ENCODE peak calls at places on chromosomes 12 and 14, in five cellular contexts. One of them, this sample, is unnamed.

GRCh38 chr14:100582496-100583165 is 4.6 kb downstream of the BEGAIN start:
- DNase-seq in K562: no peak
- DNase-seq in HepG2: no peak
- DNase-seq in GM23338: no peak
- DNase-seq in SK-N-SH: no peak
- DNase-seq in this sample: no peak

GRCh38 chr12:17949558-17950141 is 140.3 kb downstream of the RERGL start:
- DNase-seq in K562: no peak
- DNase-seq in HepG2: no peak
- DNase-seq in GM23338: no peak
- DNase-seq in SK-N-SH: no peak
- DNase-seq in this sample: no peak

GRCh38 chr14:21902561-21903199 is 229.1 kb upstream of the OR4E1 start:
- DNase-seq in K562: no peak
- DNase-seq in HepG2: no peak
- DNase-seq in GM23338: no peak
- DNase-seq in SK-N-SH: no peak
- DNase-seq in this sample: no peak

GRCh38 chr12:40788276-40788675 is 96.0 kb downstream of the CNTN1 start:
- DNase-seq in K562: no peak
- DNase-seq in HepG2: no peak
- DNase-seq in GM23338: peak; percentile 56
- DNase-seq in SK-N-SH: no peak
- DNase-seq in this sample: no peak

GRCh38 chr14:100440207-100440631 is 117.1 kb downstream of the SLC25A47 start:
- DNase-seq in K562: peak; percentile 62
- DNase-seq in HepG2: peak; percentile 73
- DNase-seq in GM23338: peak; percentile 78
- DNase-seq in SK-N-SH: peak; percentile 66
- DNase-seq in this sample: no peak

GRCh38 chr12:78864483-78865296 is at the start of gene SYT1:
- DNase-seq in K562: no peak
- DNase-seq in HepG2: no peak
- DNase-seq in GM23338: peak; percentile 93
- DNase-seq in SK-N-SH: peak; percentile 92
- DNase-seq in this sample: no peak

GRCh38 chr14:101495827-101496778 is 65.2 kb upstream of the DIO3 start:
- DNase-seq in K562: no peak
- DNase-seq in HepG2: peak; percentile 9
- DNase-seq in GM23338: no peak
- DNase-seq in SK-N-SH: no peak
- DNase-seq in this sample: no peak

GRCh38 chr14:99262977-99263448 is 9.0 kb downstream of the BCL11B start:
- DNase-seq in K562: no peak
- DNase-seq in HepG2: no peak
- DNase-seq in GM23338: peak; percentile 74
- DNase-seq in SK-N-SH: no peak
- DNase-seq in this sample: no peak

GRCh38 chr12:127399451-127399850 is 867.5 kb upstream of the TMEM132C start:
- DNase-seq in K562: no peak
- DNase-seq in HepG2: no peak
- DNase-seq in GM23338: no peak
- DNase-seq in SK-N-SH: no peak
- DNase-seq in this sample: no peak

GRCh38 chr12:131583085-131583712 is 127.7 kb upstream of the SFSWAP start:
- DNase-seq in K562: no peak
- DNase-seq in HepG2: no peak
- DNase-seq in GM23338: no peak
- DNase-seq in SK-N-SH: peak; percentile 77
- DNase-seq in this sample: no peak

GRCh38 chr12:42143401-42144173 is 1.1 kb downstream of the GXYLT1 start:
- DNase-seq in K562: no peak
- DNase-seq in HepG2: no peak
- DNase-seq in GM23338: no peak
- DNase-seq in SK-N-SH: peak; percentile 34
- DNase-seq in this sample: no peak

GRCh38 chr12:58580095-58580494 is 340.2 kb downstream of the LRIG3 start:
- DNase-seq in K562: no peak
- DNase-seq in HepG2: no peak
- DNase-seq in GM23338: no peak
- DNase-seq in SK-N-SH: no peak
- DNase-seq in this sample: no peak

GRCh38 chr14:73783107-73783727 is 68.4 kb upstream of the PTGR2 start:
- DNase-seq in K562: no peak
- DNase-seq in HepG2: peak; percentile 90
- DNase-seq in GM23338: peak; percentile 67
- DNase-seq in SK-N-SH: no peak
- DNase-seq in this sample: no peak

GRCh38 chr14:61866932-61867920 is 105.0 kb downstream of the SNAPC1 start:
- DNase-seq in K562: no peak
- DNase-seq in HepG2: no peak
- DNase-seq in GM23338: no peak
- DNase-seq in SK-N-SH: no peak
- DNase-seq in this sample: no peak

GRCh38 chr12:107490000-107490399 is 195.6 kb upstream of the PWP1 start:
- DNase-seq in K562: no peak
- DNase-seq in HepG2: no peak
- DNase-seq in GM23338: no peak
- DNase-seq in SK-N-SH: no peak
- DNase-seq in this sample: no peak

GRCh38 chr12:102645968-102646367 is 165.6 kb upstream of the IGF1 start:
- DNase-seq in K562: no peak
- DNase-seq in HepG2: no peak
- DNase-seq in GM23338: no peak
- DNase-seq in SK-N-SH: no peak
- DNase-seq in this sample: no peak

DNA sequence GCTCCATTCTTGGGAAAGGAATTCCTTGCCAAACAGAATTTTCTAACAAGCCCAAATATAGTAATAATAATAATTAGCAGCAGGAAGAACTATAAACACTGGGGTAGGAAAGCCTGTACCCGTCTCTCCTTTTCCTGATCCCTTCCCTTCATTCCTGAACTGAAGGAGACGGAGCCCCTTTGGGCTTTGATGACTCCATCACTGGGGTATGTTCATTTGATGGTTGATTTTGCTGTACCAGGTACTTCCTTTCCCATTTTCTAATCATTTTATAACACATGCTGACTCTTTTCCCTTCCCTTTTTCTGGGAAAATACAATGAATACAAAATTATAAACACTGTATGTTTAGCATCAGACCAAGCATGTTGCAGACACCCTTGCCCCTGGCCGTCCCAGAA is 3.6 kb upstream of the RCOR1 start:
- DNase-seq in K562: no peak
- DNase-seq in HepG2: no peak
- DNase-seq in GM23338: no peak
- DNase-seq in SK-N-SH: no peak
- DNase-seq in this sample: no peak
- H2AFZ ChIP-seq in K562: no peak overlapping the region
- H2AFZ ChIP-seq in HepG2: no peak overlapping the region
- H2AFZ ChIP-seq in GM23338: no peak overlapping the region
- H2AFZ ChIP-seq in SK-N-SH: no peak overlapping the region
- H2AFZ ChIP-seq in this sample: no peak overlapping the region

GRCh38 chr12:54421175-54421872 is 2.3 kb upstream of the ITGA5 start:
- DNase-seq in K562: no peak
- DNase-seq in HepG2: no peak
- DNase-seq in GM23338: no peak
- DNase-seq in SK-N-SH: no peak
- DNase-seq in this sample: no peak
- TF ChIP-seq POLR2AphosphoS5 in K562: no peak
- TF ChIP-seq POLR2AphosphoS5 in HepG2: no peak
- TF ChIP-seq POLR2AphosphoS5 in GM23338: no peak
- TF ChIP-seq POLR2AphosphoS5 in SK-N-SH: no peak
- TF ChIP-seq POLR2AphosphoS5 in this sample: no peak

DNA sequence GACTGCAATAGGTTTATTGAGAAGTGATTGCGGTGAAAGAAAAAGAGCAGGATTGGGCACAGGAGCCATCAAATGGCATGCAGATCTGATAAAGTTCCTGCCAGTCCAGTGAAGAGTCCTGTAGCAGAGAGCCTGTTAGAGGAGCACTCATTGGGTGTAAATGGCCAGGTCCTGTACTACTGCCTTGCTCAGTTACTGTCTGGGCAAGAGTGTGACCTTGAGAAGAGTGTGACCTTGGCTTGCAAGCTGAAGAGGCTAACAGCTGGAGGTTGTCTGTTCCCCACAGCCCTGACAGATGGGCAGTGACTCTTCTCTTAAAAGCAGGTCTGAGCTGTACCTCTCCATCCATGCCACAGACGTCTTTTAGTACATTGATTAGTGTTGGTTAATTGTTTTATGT is 148.6 kb upstream of the SLC38A2 start:
- DNase-seq in K562: no peak
- DNase-seq in HepG2: no peak
- DNase-seq in GM23338: no peak
- DNase-seq in SK-N-SH: no peak
- DNase-seq in this sample: no peak
- H2AFZ ChIP-seq in K562: no peak overlapping the region
- H2AFZ ChIP-seq in HepG2: no peak overlapping the region
- H2AFZ ChIP-seq in GM23338: no peak overlapping the region
- H2AFZ ChIP-seq in SK-N-SH: no peak overlapping the region
- H2AFZ ChIP-seq in this sample: no peak overlapping the region

DNA sequence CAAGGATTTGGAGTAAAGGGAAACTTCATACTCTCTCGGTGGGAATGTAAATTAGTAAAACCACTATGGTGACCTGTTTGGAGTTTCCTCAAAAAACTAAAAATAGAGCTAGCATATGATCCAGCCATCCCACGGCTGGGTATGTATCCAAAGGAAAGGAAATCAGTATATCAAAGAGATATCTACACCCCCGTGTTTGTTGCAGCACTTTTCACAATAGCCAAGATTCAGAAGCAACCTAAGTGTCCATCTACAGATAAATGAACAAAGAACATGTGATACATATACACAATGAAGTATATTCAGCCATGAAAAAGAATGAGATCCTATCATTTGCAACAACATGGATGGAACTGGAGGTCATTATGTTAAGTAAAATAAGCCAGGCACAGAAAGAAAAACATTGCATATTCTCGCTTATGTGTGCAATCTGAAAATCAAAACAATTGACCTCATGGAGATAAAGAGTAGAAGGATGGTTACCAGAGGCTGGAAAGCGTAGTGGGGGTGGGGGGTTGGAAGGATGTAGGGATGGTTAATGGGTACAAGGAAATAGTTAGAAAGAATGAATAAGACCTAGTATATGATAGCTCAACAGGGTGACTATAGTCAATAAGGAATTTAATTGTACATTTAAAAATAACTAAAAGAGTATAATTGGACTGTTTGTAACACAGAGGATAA is 468.0 kb downstream of the BCAT1 start:
- DNase-seq in K562: no peak
- DNase-seq in HepG2: no peak
- DNase-seq in GM23338: no peak
- DNase-seq in SK-N-SH: no peak
- DNase-seq in this sample: no peak
- TF ChIP-seq POLR2AphosphoS5 in K562: no peak
- TF ChIP-seq POLR2AphosphoS5 in HepG2: no peak
- TF ChIP-seq POLR2AphosphoS5 in GM23338: no peak
- TF ChIP-seq POLR2AphosphoS5 in SK-N-SH: no peak
- TF ChIP-seq POLR2AphosphoS5 in this sample: no peak

DNA sequence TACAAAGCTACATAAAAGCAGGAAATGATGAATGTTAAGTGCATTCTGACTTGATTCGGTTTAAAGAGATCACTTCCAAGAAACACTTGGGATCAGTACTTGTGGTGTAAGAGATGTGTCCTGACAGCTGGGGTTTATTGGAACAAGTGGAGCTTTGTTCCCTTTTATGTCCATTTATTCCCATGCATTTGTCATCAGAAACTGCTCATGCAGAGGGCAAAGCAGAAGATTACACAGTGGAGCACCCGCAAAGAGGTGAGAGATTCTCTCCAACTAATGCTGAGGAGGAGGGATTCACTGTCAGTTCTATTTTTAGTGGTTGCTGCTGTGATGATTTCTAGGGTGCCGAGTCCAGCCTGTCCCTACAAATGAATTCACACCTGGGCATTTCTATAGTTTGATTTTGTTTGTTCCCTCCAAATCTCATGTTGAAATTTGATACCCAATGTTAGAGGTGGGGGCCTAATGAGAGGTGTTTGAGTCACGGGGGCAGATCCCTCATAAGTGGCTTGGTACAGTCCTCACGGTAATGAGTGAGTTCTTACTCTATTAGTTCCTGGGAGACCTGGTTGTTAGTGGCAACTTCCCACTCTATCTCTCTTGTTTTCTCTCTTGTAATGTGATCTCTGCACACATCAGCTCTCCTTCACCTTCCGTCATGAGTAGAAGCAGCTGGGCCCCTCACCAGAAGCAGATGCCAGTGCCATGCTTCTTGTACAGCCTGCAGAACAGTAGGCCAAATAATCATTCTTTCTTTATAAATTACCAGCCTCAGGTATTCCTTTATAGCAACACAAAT is 29.4 kb upstream of the KCNK10 start:
- DNase-seq in K562: no peak
- DNase-seq in HepG2: no peak
- DNase-seq in GM23338: no peak
- DNase-seq in SK-N-SH: no peak
- DNase-seq in this sample: no peak
- H2AFZ ChIP-seq in K562: no peak overlapping the region
- H2AFZ ChIP-seq in HepG2: no peak overlapping the region
- H2AFZ ChIP-seq in GM23338: peak overlapping the region; percentile 72
- H2AFZ ChIP-seq in SK-N-SH: no peak overlapping the region
- H2AFZ ChIP-seq in this sample: no peak overlapping the region

GRCh38 chr14:64683264-64683663 is 21.0 kb upstream of the PLEKHG3 start:
- DNase-seq in K562: no peak
- DNase-seq in HepG2: peak; percentile 25
- DNase-seq in GM23338: no peak
- DNase-seq in SK-N-SH: no peak
- DNase-seq in this sample: no peak

GRCh38 chr14:64684091-64684490 is 20.1 kb upstream of the PLEKHG3 start:
- DNase-seq in K562: no peak
- DNase-seq in HepG2: peak; percentile 25
- DNase-seq in GM23338: no peak
- DNase-seq in SK-N-SH: no peak
- DNase-seq in this sample: no peak

GRCh38 chr14:64682843-64683242 is 21.4 kb upstream of the PLEKHG3 start:
- DNase-seq in K562: no peak
- DNase-seq in HepG2: no peak
- DNase-seq in GM23338: no peak
- DNase-seq in SK-N-SH: no peak
- DNase-seq in this sample: no peak

GRCh38 chr14:64680675-64681060 is 23.6 kb upstream of the PLEKHG3 start:
- DNase-seq in K562: no peak
- DNase-seq in HepG2: no peak
- DNase-seq in GM23338: no peak
- DNase-seq in SK-N-SH: no peak
- DNase-seq in this sample: no peak

GRCh38 chr14:64682173-64682710 is 22.0 kb upstream of the PLEKHG3 start:
- DNase-seq in K562: no peak
- DNase-seq in HepG2: no peak
- DNase-seq in GM23338: peak; percentile 66
- DNase-seq in SK-N-SH: no peak
- DNase-seq in this sample: no peak
- TF ChIP-seq POLR2AphosphoS5 in K562: no peak
- TF ChIP-seq POLR2AphosphoS5 in HepG2: no peak
- TF ChIP-seq POLR2AphosphoS5 in GM23338: no peak
- TF ChIP-seq POLR2AphosphoS5 in SK-N-SH: no peak
- TF ChIP-seq POLR2AphosphoS5 in this sample: no peak